ENCODE peak calls at places on chromosomes 12 and 14, in five cellular contexts. One of them, this sample, is unnamed.

GRCh38 chr14:63752449-63753169 is 24.7 kb upstream of the SGPP1 start:
- DNase-seq in astrocyte: peak
- DNase-seq in HepG2: peak
- DNase-seq in A549: no peak
- DNase-seq in DND-41: no peak
- DNase-seq in this sample: no peak

GRCh38 chr14:100701314-100701713 is 25.4 kb upstream of the DLK1 start:
- DNase-seq in astrocyte: no peak
- DNase-seq in A549: no peak
- DNase-seq in HepG2: no peak
- DNase-seq in DND-41: no peak
- DNase-seq in this sample: no peak

GRCh38 chr12:55060470-55060869 is 40.7 kb downstream of the NEUROD4 start:
- DNase-seq in A549: no peak
- DNase-seq in astrocyte: no peak
- DNase-seq in DND-41: no peak
- DNase-seq in HepG2: no peak
- DNase-seq in this sample: no peak

GRCh38 chr12:51533799-51534198 is 57.2 kb upstream of the SCN8A start:
- DNase-seq in DND-41: no peak
- DNase-seq in HepG2: no peak
- DNase-seq in A549: no peak
- DNase-seq in astrocyte: no peak
- DNase-seq in this sample: no peak

GRCh38 chr14:102508410-102508773 is 1.2 kb downstream of the ANKRD9 start:
- DNase-seq in HepG2: peak
- DNase-seq in astrocyte: no peak
- DNase-seq in DND-41: no peak
- DNase-seq in A549: peak
- DNase-seq in this sample: no peak

GRCh38 chr14:48614003-48614402 is 938.6 kb upstream of the MDGA2 start:
- DNase-seq in A549: no peak
- DNase-seq in HepG2: no peak
- DNase-seq in DND-41: no peak
- DNase-seq in astrocyte: peak
- DNase-seq in this sample: no peak

GRCh38 chr12:128951448-128951847 is 98.2 kb downstream of the GLT1D1 start:
- DNase-seq in DND-41: no peak
- DNase-seq in astrocyte: no peak
- DNase-seq in A549: no peak
- DNase-seq in HepG2: no peak
- DNase-seq in this sample: no peak

GRCh38 chr14:83294941-83295340 is 1761.3 kb upstream of the SEL1L start:
- DNase-seq in A549: no peak
- DNase-seq in HepG2: no peak
- DNase-seq in astrocyte: peak
- DNase-seq in DND-41: no peak
- DNase-seq in this sample: no peak

GRCh38 chr14:85300119-85300518 is 229.8 kb upstream of the FLRT2 start:
- DNase-seq in HepG2: no peak
- DNase-seq in A549: no peak
- DNase-seq in DND-41: no peak
- DNase-seq in astrocyte: no peak
- DNase-seq in this sample: no peak

GRCh38 chr14:95191445-95192199 is 34.3 kb upstream of the DICER1 start:
- DNase-seq in A549: no peak
- DNase-seq in HepG2: no peak
- DNase-seq in astrocyte: no peak
- DNase-seq in DND-41: no peak
- DNase-seq in this sample: no peak

GRCh38 chr12:104535383-104535782 is 78.6 kb downstream of the CHST11 start:
- DNase-seq in DND-41: no peak
- DNase-seq in A549: no peak
- DNase-seq in astrocyte: peak
- DNase-seq in HepG2: no peak
- DNase-seq in this sample: no peak

GRCh38 chr14:64549805-64550538 is at the start of gene PPP1R36:
- DNase-seq in HepG2: no peak
- DNase-seq in A549: no peak
- DNase-seq in DND-41: no peak
- DNase-seq in astrocyte: no peak
- DNase-seq in this sample: no peak

GRCh38 chr14:73753887-73754880 is 40.0 kb upstream of the PNMA1 start:
- DNase-seq in HepG2: no peak
- DNase-seq in astrocyte: no peak
- DNase-seq in A549: no peak
- DNase-seq in DND-41: no peak
- DNase-seq in this sample: no peak

GRCh38 chr14:73751157-73751691 is 37.0 kb upstream of the PNMA1 start:
- DNase-seq in A549: no peak
- DNase-seq in HepG2: no peak
- DNase-seq in astrocyte: no peak
- DNase-seq in DND-41: no peak
- DNase-seq in this sample: no peak

GRCh38 chr14:73750161-73750901 is 36.1 kb upstream of the PNMA1 start:
- DNase-seq in HepG2: no peak
- DNase-seq in A549: no peak
- DNase-seq in astrocyte: no peak
- DNase-seq in DND-41: no peak
- DNase-seq in this sample: no peak

GRCh38 chr14:73753043-73753886 is 39.1 kb upstream of the PNMA1 start:
- DNase-seq in A549: no peak
- DNase-seq in DND-41: peak
- DNase-seq in HepG2: peak
- DNase-seq in astrocyte: no peak
- DNase-seq in this sample: no peak

GRCh38 chr14:73752297-73752992 is 38.3 kb upstream of the PNMA1 start:
- DNase-seq in HepG2: no peak
- DNase-seq in astrocyte: peak
- DNase-seq in DND-41: no peak
- DNase-seq in A549: no peak
- DNase-seq in this sample: no peak
- TF ChIP-seq CTCF in HepG2: peak
- TF ChIP-seq CTCF in astrocyte: peak
- TF ChIP-seq CTCF in DND-41: peak
- TF ChIP-seq CTCF in A549: peak
- TF ChIP-seq CTCF in this sample: no peak

GRCh38 chr14:24160499-24160849 is 591 bp upstream of the IRF9 start:
- DNase-seq in HepG2: no peak
- DNase-seq in astrocyte: no peak
- DNase-seq in A549: no peak
- DNase-seq in DND-41: no peak
- DNase-seq in this sample: no peak

GRCh38 chr14:24164591-24164991 is 3.5 kb downstream of the IRF9 start:
- DNase-seq in A549: no peak
- DNase-seq in HepG2: no peak
- DNase-seq in astrocyte: no peak
- DNase-seq in DND-41: no peak
- DNase-seq in this sample: no peak

GRCh38 chr14:24162083-24162482 is 1.0 kb downstream of the IRF9 start:
- DNase-seq in DND-41: no peak
- DNase-seq in HepG2: no peak
- DNase-seq in astrocyte: peak
- DNase-seq in A549: no peak
- DNase-seq in this sample: no peak

GRCh38 chr14:24159777-24160498 is 1.1 kb upstream of the IRF9 start:
- DNase-seq in HepG2: no peak
- DNase-seq in A549: no peak
- DNase-seq in DND-41: no peak
- DNase-seq in astrocyte: no peak
- DNase-seq in this sample: no peak

GRCh38 chr14:24160850-24161804 is at the start of gene IRF9:
- DNase-seq in DND-41: peak
- DNase-seq in astrocyte: peak
- DNase-seq in HepG2: peak
- DNase-seq in A549: peak
- DNase-seq in this sample: peak
- TF ChIP-seq CTCF in DND-41: peak
- TF ChIP-seq CTCF in astrocyte: peak
- TF ChIP-seq CTCF in HepG2: peak
- TF ChIP-seq CTCF in A549: peak
- TF ChIP-seq CTCF in this sample: peak

GRCh38 chr14:23566782-23567185 is 807 bp downstream of the AP1G2 start:
- DNase-seq in DND-41: no peak
- DNase-seq in HepG2: no peak
- DNase-seq in astrocyte: no peak
- DNase-seq in A549: no peak
- DNase-seq in this sample: no peak
- TF ChIP-seq CTCF in DND-41: no peak
- TF ChIP-seq CTCF in HepG2: peak
- TF ChIP-seq CTCF in astrocyte: no peak
- TF ChIP-seq CTCF in A549: peak
- TF ChIP-seq CTCF in this sample: no peak

DNA sequence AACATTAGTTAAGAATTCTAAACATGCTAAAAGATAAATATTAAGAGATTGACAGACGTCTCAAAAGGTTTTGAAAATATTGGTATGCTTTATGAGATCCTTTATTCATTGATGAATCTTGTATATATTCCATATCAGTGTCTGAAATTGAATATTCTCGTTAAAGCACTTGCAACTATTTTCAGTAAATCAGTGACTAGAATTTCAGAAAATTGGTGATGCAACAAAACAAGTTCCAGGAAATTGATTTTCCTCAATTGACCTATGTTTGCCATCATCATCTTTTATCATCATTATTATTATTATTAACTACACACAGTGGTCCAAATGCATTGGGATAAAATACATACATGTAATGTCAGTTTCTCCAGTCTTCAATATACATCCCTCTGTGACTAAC is 453.6 kb downstream of the CCER1 start:
- DNase-seq in astrocyte: no peak
- DNase-seq in HepG2: no peak
- DNase-seq in DND-41: no peak
- DNase-seq in A549: no peak
- DNase-seq in this sample: no peak
- TF ChIP-seq CTCF in astrocyte: no peak
- TF ChIP-seq CTCF in HepG2: no peak
- TF ChIP-seq CTCF in DND-41: no peak
- TF ChIP-seq CTCF in A549: no peak
- TF ChIP-seq CTCF in this sample: no peak

DNA sequence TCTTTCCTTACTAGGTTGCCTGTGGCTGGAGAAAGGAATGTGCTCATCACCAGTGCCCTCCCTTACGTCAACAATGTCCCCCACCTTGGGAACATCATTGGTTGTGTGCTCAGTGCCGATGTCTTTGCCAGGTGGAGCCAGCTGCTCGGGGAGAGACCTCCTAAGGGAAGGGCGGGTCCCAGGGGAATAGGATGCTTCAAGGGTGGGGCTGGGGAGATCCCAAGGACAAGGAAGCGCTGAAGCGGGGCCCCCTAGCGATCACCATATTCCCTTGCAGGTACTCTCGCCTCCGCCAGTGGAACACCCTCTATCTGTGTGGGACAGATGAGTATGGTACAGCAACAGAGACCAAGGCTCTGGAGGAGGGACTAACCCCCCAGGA is 10.3 kb downstream of the MARS1 start:
- DNase-seq in HepG2: no peak
- DNase-seq in astrocyte: no peak
- DNase-seq in DND-41: no peak
- DNase-seq in A549: no peak
- DNase-seq in this sample: no peak
- TF ChIP-seq CTCF in HepG2: no peak
- TF ChIP-seq CTCF in astrocyte: no peak
- TF ChIP-seq CTCF in DND-41: no peak
- TF ChIP-seq CTCF in A549: no peak
- TF ChIP-seq CTCF in this sample: no peak

GRCh38 chr12:46221255-46222128 is 47.4 kb downstream of the SLC38A1 start:
- DNase-seq in DND-41: no peak
- DNase-seq in A549: no peak
- DNase-seq in HepG2: no peak
- DNase-seq in astrocyte: peak
- DNase-seq in this sample: no peak
- TF ChIP-seq CTCF in DND-41: no peak
- TF ChIP-seq CTCF in A549: no peak
- TF ChIP-seq CTCF in HepG2: no peak
- TF ChIP-seq CTCF in astrocyte: no peak
- TF ChIP-seq CTCF in this sample: no peak

DNA sequence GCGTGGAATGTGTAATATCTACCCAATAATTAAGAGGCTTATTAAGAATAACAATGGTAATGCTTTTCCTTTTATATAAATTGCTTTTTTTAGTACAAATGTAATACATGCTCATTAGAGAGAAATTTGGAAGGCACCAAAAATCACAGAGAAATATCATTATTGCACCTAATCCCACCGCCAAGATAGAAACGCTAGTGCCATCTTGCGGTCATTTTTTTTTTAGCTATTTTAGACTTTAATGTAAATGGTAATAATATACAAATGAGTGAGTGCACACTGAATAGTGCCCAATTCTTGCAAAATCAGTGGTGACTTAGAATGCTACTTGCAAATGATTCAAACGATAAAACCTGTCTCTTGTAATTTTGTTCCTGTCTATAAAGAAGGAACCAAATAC is 576.8 kb upstream of the TMEM132C start:
- DNase-seq in A549: no peak
- DNase-seq in DND-41: no peak
- DNase-seq in HepG2: no peak
- DNase-seq in astrocyte: no peak
- DNase-seq in this sample: no peak
- TF ChIP-seq CTCF in A549: no peak
- TF ChIP-seq CTCF in DND-41: peak
- TF ChIP-seq CTCF in HepG2: peak
- TF ChIP-seq CTCF in astrocyte: peak
- TF ChIP-seq CTCF in this sample: no peak

GRCh38 chr12:26055087-26055486 is 69.8 kb downstream of the BHLHE41 start:
- DNase-seq in DND-41: no peak
- DNase-seq in HepG2: no peak
- DNase-seq in A549: no peak
- DNase-seq in astrocyte: no peak
- DNase-seq in this sample: no peak

GRCh38 chr12:26062006-26062405 is 62.8 kb downstream of the BHLHE41 start:
- DNase-seq in astrocyte: no peak
- DNase-seq in A549: no peak
- DNase-seq in HepG2: no peak
- DNase-seq in DND-41: no peak
- DNase-seq in this sample: no peak

GRCh38 chr12:26058818-26059217 is 66.0 kb downstream of the BHLHE41 start:
- DNase-seq in HepG2: no peak
- DNase-seq in DND-41: no peak
- DNase-seq in A549: no peak
- DNase-seq in astrocyte: peak
- DNase-seq in this sample: no peak

GRCh38 chr12:26056335-26056734 is 68.5 kb downstream of the BHLHE41 start:
- DNase-seq in A549: no peak
- DNase-seq in DND-41: no peak
- DNase-seq in HepG2: no peak
- DNase-seq in astrocyte: peak
- DNase-seq in this sample: no peak

GRCh38 chr12:26058308-26058707 is 66.5 kb downstream of the BHLHE41 start:
- DNase-seq in A549: no peak
- DNase-seq in HepG2: no peak
- DNase-seq in astrocyte: peak
- DNase-seq in DND-41: peak
- DNase-seq in this sample: no peak
- TF ChIP-seq CTCF in A549: no peak
- TF ChIP-seq CTCF in HepG2: peak
- TF ChIP-seq CTCF in astrocyte: no peak
- TF ChIP-seq CTCF in DND-41: peak
- TF ChIP-seq CTCF in this sample: no peak

GRCh38 chr12:12786716-12787601 is 1.5 kb downstream of the APOLD1 start:
- DNase-seq in astrocyte: peak
- DNase-seq in DND-41: peak
- DNase-seq in A549: peak
- DNase-seq in HepG2: peak
- DNase-seq in this sample: peak
- TF ChIP-seq CTCF in astrocyte: no peak
- TF ChIP-seq CTCF in DND-41: no peak
- TF ChIP-seq CTCF in A549: no peak
- TF ChIP-seq CTCF in HepG2: no peak
- TF ChIP-seq CTCF in this sample: no peak